ENCODE peak calls at places on chromosomes 5 and 9, in ten cellular contexts. One of them, this sample, is unnamed.

GRCh38 chr5:73229271-73229670 is 56.3 kb downstream of the TMEM174 start:
- DNase-seq in mesothelial cell of epicardium: no peak
- DNase-seq in HFF-Myc: no peak
- DNase-seq in HS-5: peak
- DNase-seq in A172: no peak
- DNase-seq in neural progenitor cell: no peak
- DNase-seq in RPMI7951: no peak
- DNase-seq in G401: no peak
- DNase-seq in HEK293T: no peak
- DNase-seq in activated T-helper 1 cell treated with anti-CD3 and anti-CD28 coated beads, Interleukin-2, amount 50 U/mL, for 16 hours: no peak
- DNase-seq in this sample: no peak

GRCh38 chr9:136609838-136610311 is 52.8 kb upstream of the EGFL7 start:
- DNase-seq in mesothelial cell of epicardium: no peak
- DNase-seq in HFF-Myc: no peak
- DNase-seq in HS-5: no peak
- DNase-seq in A172: no peak
- DNase-seq in neural progenitor cell: no peak
- DNase-seq in RPMI7951: no peak
- DNase-seq in G401: no peak
- DNase-seq in HEK293T: no peak
- DNase-seq in activated T-helper 1 cell treated with anti-CD3 and anti-CD28 coated beads, Interleukin-2, amount 50 U/mL, for 16 hours: no peak
- DNase-seq in this sample: no peak

GRCh38 chr9:116674210-116674980 is 12.7 kb upstream of the TRIM32 start:
- DNase-seq in mesothelial cell of epicardium: no peak
- DNase-seq in HFF-Myc: no peak
- DNase-seq in HS-5: no peak
- DNase-seq in A172: no peak
- DNase-seq in neural progenitor cell: no peak
- DNase-seq in RPMI7951: no peak
- DNase-seq in G401: no peak
- DNase-seq in HEK293T: no peak
- DNase-seq in activated T-helper 1 cell treated with anti-CD3 and anti-CD28 coated beads, Interleukin-2, amount 50 U/mL, for 16 hours: no peak
- DNase-seq in this sample: no peak

GRCh38 chr5:5560016-5560415 is 137.5 kb downstream of the ICE1 start:
- DNase-seq in mesothelial cell of epicardium: no peak
- DNase-seq in HFF-Myc: no peak
- DNase-seq in HS-5: no peak
- DNase-seq in A172: no peak
- DNase-seq in neural progenitor cell: no peak
- DNase-seq in RPMI7951: no peak
- DNase-seq in G401: no peak
- DNase-seq in HEK293T: no peak
- DNase-seq in activated T-helper 1 cell treated with anti-CD3 and anti-CD28 coated beads, Interleukin-2, amount 50 U/mL, for 16 hours: no peak
- DNase-seq in this sample: no peak

GRCh38 chr9:121955649-121956048 is 137.5 kb downstream of the TTLL11 start:
- DNase-seq in mesothelial cell of epicardium: no peak
- DNase-seq in HFF-Myc: no peak
- DNase-seq in HS-5: no peak
- DNase-seq in A172: no peak
- DNase-seq in neural progenitor cell: no peak
- DNase-seq in RPMI7951: peak
- DNase-seq in G401: no peak
- DNase-seq in HEK293T: no peak
- DNase-seq in activated T-helper 1 cell treated with anti-CD3 and anti-CD28 coated beads, Interleukin-2, amount 50 U/mL, for 16 hours: no peak
- DNase-seq in this sample: no peak

GRCh38 chr5:9661316-9662015 is 31.3 kb upstream of the TAS2R1 start:
- DNase-seq in mesothelial cell of epicardium: no peak
- DNase-seq in HFF-Myc: peak
- DNase-seq in HS-5: peak
- DNase-seq in A172: no peak
- DNase-seq in neural progenitor cell: no peak
- DNase-seq in RPMI7951: peak
- DNase-seq in G401: no peak
- DNase-seq in HEK293T: no peak
- DNase-seq in activated T-helper 1 cell treated with anti-CD3 and anti-CD28 coated beads, Interleukin-2, amount 50 U/mL, for 16 hours: no peak
- DNase-seq in this sample: no peak

GRCh38 chr5:66171349-66172344 is 27.5 kb downstream of the SREK1 start:
- DNase-seq in mesothelial cell of epicardium: no peak
- DNase-seq in HFF-Myc: peak
- DNase-seq in HS-5: no peak
- DNase-seq in A172: peak
- DNase-seq in neural progenitor cell: peak
- DNase-seq in RPMI7951: peak
- DNase-seq in G401: peak
- DNase-seq in HEK293T: peak
- DNase-seq in activated T-helper 1 cell treated with anti-CD3 and anti-CD28 coated beads, Interleukin-2, amount 50 U/mL, for 16 hours: peak
- DNase-seq in this sample: peak

GRCh38 chr9:15231788-15232635 is 75.0 kb downstream of the TTC39B start:
- DNase-seq in mesothelial cell of epicardium: no peak
- DNase-seq in HFF-Myc: no peak
- DNase-seq in HS-5: no peak
- DNase-seq in A172: no peak
- DNase-seq in neural progenitor cell: peak
- DNase-seq in RPMI7951: peak
- DNase-seq in G401: no peak
- DNase-seq in HEK293T: peak
- DNase-seq in activated T-helper 1 cell treated with anti-CD3 and anti-CD28 coated beads, Interleukin-2, amount 50 U/mL, for 16 hours: no peak
- DNase-seq in this sample: no peak

GRCh38 chr5:97525780-97526179 is 342.7 kb upstream of the RIOK2 start:
- DNase-seq in mesothelial cell of epicardium: no peak
- DNase-seq in HFF-Myc: no peak
- DNase-seq in HS-5: no peak
- DNase-seq in A172: no peak
- DNase-seq in neural progenitor cell: no peak
- DNase-seq in RPMI7951: no peak
- DNase-seq in G401: no peak
- DNase-seq in HEK293T: no peak
- DNase-seq in activated T-helper 1 cell treated with anti-CD3 and anti-CD28 coated beads, Interleukin-2, amount 50 U/mL, for 16 hours: no peak
- DNase-seq in this sample: no peak

GRCh38 chr9:80968611-80969010 is 720.7 kb downstream of the TLE1 start:
- DNase-seq in mesothelial cell of epicardium: no peak
- DNase-seq in HFF-Myc: no peak
- DNase-seq in HS-5: peak
- DNase-seq in A172: peak
- DNase-seq in neural progenitor cell: no peak
- DNase-seq in RPMI7951: peak
- DNase-seq in G401: no peak
- DNase-seq in HEK293T: no peak
- DNase-seq in activated T-helper 1 cell treated with anti-CD3 and anti-CD28 coated beads, Interleukin-2, amount 50 U/mL, for 16 hours: no peak
- DNase-seq in this sample: no peak

GRCh38 chr5:156815988-156816599 is 34.0 kb upstream of the PPP1R2B start:
- DNase-seq in mesothelial cell of epicardium: no peak
- DNase-seq in HFF-Myc: peak
- DNase-seq in HS-5: no peak
- DNase-seq in A172: peak
- DNase-seq in neural progenitor cell: peak
- DNase-seq in RPMI7951: peak
- DNase-seq in G401: no peak
- DNase-seq in HEK293T: peak
- DNase-seq in activated T-helper 1 cell treated with anti-CD3 and anti-CD28 coated beads, Interleukin-2, amount 50 U/mL, for 16 hours: no peak
- DNase-seq in this sample: peak

GRCh38 chr5:6704361-6704851 is 8.8 kb upstream of the TENT4A start:
- DNase-seq in mesothelial cell of epicardium: no peak
- DNase-seq in HFF-Myc: no peak
- DNase-seq in HS-5: peak
- DNase-seq in A172: peak
- DNase-seq in neural progenitor cell: no peak
- DNase-seq in RPMI7951: peak
- DNase-seq in G401: peak
- DNase-seq in HEK293T: no peak
- DNase-seq in activated T-helper 1 cell treated with anti-CD3 and anti-CD28 coated beads, Interleukin-2, amount 50 U/mL, for 16 hours: no peak
- DNase-seq in this sample: no peak

GRCh38 chr5:135827965-135828792 is 6.3 kb upstream of the SLC25A48 start:
- DNase-seq in mesothelial cell of epicardium: no peak
- DNase-seq in HFF-Myc: no peak
- DNase-seq in HS-5: no peak
- DNase-seq in A172: no peak
- DNase-seq in neural progenitor cell: no peak
- DNase-seq in RPMI7951: no peak
- DNase-seq in G401: no peak
- DNase-seq in HEK293T: no peak
- DNase-seq in activated T-helper 1 cell treated with anti-CD3 and anti-CD28 coated beads, Interleukin-2, amount 50 U/mL, for 16 hours: no peak
- DNase-seq in this sample: no peak

GRCh38 chr5:61330879-61331406 is 1.1 kb upstream of the ZSWIM6 start:
- DNase-seq in mesothelial cell of epicardium: peak
- DNase-seq in HFF-Myc: no peak
- DNase-seq in HS-5: no peak
- DNase-seq in A172: no peak
- DNase-seq in neural progenitor cell: peak
- DNase-seq in RPMI7951: peak
- DNase-seq in G401: peak
- DNase-seq in HEK293T: peak
- DNase-seq in activated T-helper 1 cell treated with anti-CD3 and anti-CD28 coated beads, Interleukin-2, amount 50 U/mL, for 16 hours: peak
- DNase-seq in this sample: peak

GRCh38 chr5:140351609-140352334 is 5.4 kb upstream of the HBEGF start:
- DNase-seq in mesothelial cell of epicardium: no peak
- DNase-seq in HFF-Myc: peak
- DNase-seq in HS-5: no peak
- DNase-seq in A172: peak
- DNase-seq in neural progenitor cell: peak
- DNase-seq in RPMI7951: peak
- DNase-seq in G401: peak
- DNase-seq in HEK293T: peak
- DNase-seq in activated T-helper 1 cell treated with anti-CD3 and anti-CD28 coated beads, Interleukin-2, amount 50 U/mL, for 16 hours: no peak
- DNase-seq in this sample: peak

GRCh38 chr5:36641416-36641815 is 35.0 kb downstream of the SLC1A3 start:
- DNase-seq in mesothelial cell of epicardium: no peak
- DNase-seq in HFF-Myc: no peak
- DNase-seq in HS-5: no peak
- DNase-seq in A172: no peak
- DNase-seq in neural progenitor cell: no peak
- DNase-seq in RPMI7951: no peak
- DNase-seq in G401: no peak
- DNase-seq in HEK293T: no peak
- DNase-seq in activated T-helper 1 cell treated with anti-CD3 and anti-CD28 coated beads, Interleukin-2, amount 50 U/mL, for 16 hours: no peak
- DNase-seq in this sample: no peak

GRCh38 chr5:149939572-149939971 is 5.0 kb downstream of the PDE6A start:
- DNase-seq in mesothelial cell of epicardium: no peak
- DNase-seq in HFF-Myc: no peak
- DNase-seq in HS-5: no peak
- DNase-seq in A172: peak
- DNase-seq in neural progenitor cell: no peak
- DNase-seq in RPMI7951: no peak
- DNase-seq in G401: no peak
- DNase-seq in HEK293T: no peak
- DNase-seq in activated T-helper 1 cell treated with anti-CD3 and anti-CD28 coated beads, Interleukin-2, amount 50 U/mL, for 16 hours: no peak
- DNase-seq in this sample: no peak

GRCh38 chr5:77952811-77953210 is 176.7 kb upstream of the TBCA start:
- DNase-seq in mesothelial cell of epicardium: no peak
- DNase-seq in HFF-Myc: no peak
- DNase-seq in HS-5: peak
- DNase-seq in A172: no peak
- DNase-seq in neural progenitor cell: no peak
- DNase-seq in RPMI7951: peak
- DNase-seq in G401: no peak
- DNase-seq in HEK293T: no peak
- DNase-seq in activated T-helper 1 cell treated with anti-CD3 and anti-CD28 coated beads, Interleukin-2, amount 50 U/mL, for 16 hours: no peak
- DNase-seq in this sample: no peak

GRCh38 chr5:143094087-143094511 is 309.4 kb downstream of the NR3C1 start:
- DNase-seq in mesothelial cell of epicardium: peak
- DNase-seq in HFF-Myc: no peak
- DNase-seq in HS-5: no peak
- DNase-seq in A172: no peak
- DNase-seq in neural progenitor cell: peak
- DNase-seq in RPMI7951: no peak
- DNase-seq in G401: no peak
- DNase-seq in HEK293T: no peak
- DNase-seq in activated T-helper 1 cell treated with anti-CD3 and anti-CD28 coated beads, Interleukin-2, amount 50 U/mL, for 16 hours: no peak
- DNase-seq in this sample: peak

GRCh38 chr5:157971466-157972324 is 112.8 kb upstream of the CLINT1 start:
- DNase-seq in mesothelial cell of epicardium: no peak
- DNase-seq in HFF-Myc: peak
- DNase-seq in HS-5: no peak
- DNase-seq in A172: no peak
- DNase-seq in neural progenitor cell: peak
- DNase-seq in RPMI7951: no peak
- DNase-seq in G401: peak
- DNase-seq in HEK293T: peak
- DNase-seq in activated T-helper 1 cell treated with anti-CD3 and anti-CD28 coated beads, Interleukin-2, amount 50 U/mL, for 16 hours: no peak
- DNase-seq in this sample: no peak

GRCh38 chr5:50969207-50970145 is 303.0 kb downstream of the PARP8 start:
- DNase-seq in mesothelial cell of epicardium: no peak
- DNase-seq in HFF-Myc: no peak
- DNase-seq in HS-5: no peak
- DNase-seq in A172: no peak
- DNase-seq in neural progenitor cell: peak
- DNase-seq in RPMI7951: no peak
- DNase-seq in G401: no peak
- DNase-seq in HEK293T: no peak
- DNase-seq in activated T-helper 1 cell treated with anti-CD3 and anti-CD28 coated beads, Interleukin-2, amount 50 U/mL, for 16 hours: no peak
- DNase-seq in this sample: no peak

GRCh38 chr5:131974956-131975726 is 29.7 kb upstream of the MEIKIN start:
- DNase-seq in mesothelial cell of epicardium: no peak
- DNase-seq in HFF-Myc: no peak
- DNase-seq in HS-5: no peak
- DNase-seq in A172: no peak
- DNase-seq in neural progenitor cell: no peak
- DNase-seq in RPMI7951: no peak
- DNase-seq in G401: no peak
- DNase-seq in HEK293T: no peak
- DNase-seq in activated T-helper 1 cell treated with anti-CD3 and anti-CD28 coated beads, Interleukin-2, amount 50 U/mL, for 16 hours: no peak
- DNase-seq in this sample: no peak

GRCh38 chr5:78794693-78795215 is 146.2 kb upstream of the LHFPL2 start:
- DNase-seq in mesothelial cell of epicardium: no peak
- DNase-seq in HFF-Myc: no peak
- DNase-seq in HS-5: no peak
- DNase-seq in A172: no peak
- DNase-seq in neural progenitor cell: no peak
- DNase-seq in RPMI7951: no peak
- DNase-seq in G401: no peak
- DNase-seq in HEK293T: no peak
- DNase-seq in activated T-helper 1 cell treated with anti-CD3 and anti-CD28 coated beads, Interleukin-2, amount 50 U/mL, for 16 hours: no peak
- DNase-seq in this sample: no peak

GRCh38 chr9:21415492-21416267 is 6.8 kb downstream of the IFNA8 start:
- DNase-seq in mesothelial cell of epicardium: no peak
- DNase-seq in HFF-Myc: peak
- DNase-seq in HS-5: no peak
- DNase-seq in A172: no peak
- DNase-seq in neural progenitor cell: no peak
- DNase-seq in RPMI7951: peak
- DNase-seq in G401: peak
- DNase-seq in HEK293T: no peak
- DNase-seq in activated T-helper 1 cell treated with anti-CD3 and anti-CD28 coated beads, Interleukin-2, amount 50 U/mL, for 16 hours: no peak
- DNase-seq in this sample: no peak

GRCh38 chr9:131873891-131874440 is 134.1 kb upstream of the RAPGEF1 start:
- DNase-seq in mesothelial cell of epicardium: no peak
- DNase-seq in HFF-Myc: no peak
- DNase-seq in HS-5: no peak
- DNase-seq in A172: no peak
- DNase-seq in neural progenitor cell: no peak
- DNase-seq in RPMI7951: no peak
- DNase-seq in G401: no peak
- DNase-seq in HEK293T: no peak
- DNase-seq in activated T-helper 1 cell treated with anti-CD3 and anti-CD28 coated beads, Interleukin-2, amount 50 U/mL, for 16 hours: no peak
- DNase-seq in this sample: no peak

GRCh38 chr5:53249529-53249928 is 140.0 kb upstream of the MOCS2 start:
- DNase-seq in mesothelial cell of epicardium: no peak
- DNase-seq in HFF-Myc: peak
- DNase-seq in HS-5: peak
- DNase-seq in A172: peak
- DNase-seq in neural progenitor cell: no peak
- DNase-seq in RPMI7951: peak
- DNase-seq in G401: no peak
- DNase-seq in HEK293T: no peak
- DNase-seq in activated T-helper 1 cell treated with anti-CD3 and anti-CD28 coated beads, Interleukin-2, amount 50 U/mL, for 16 hours: no peak
- DNase-seq in this sample: no peak